ENCODE peak calls at places on chromosomes 4 and X, in nine cellular contexts. O is esophagus squamous epithelium; F is amniotic stem cell; R is cardiac fibroblast; G is activated naive CD4-positive, alpha-beta T cell treated with anti-CD3 and anti-CD28 coated beads, Interleukin-2, amount 10 ng/mL, durations not matched to agents 7 days and 5 days; D is T-cell; C is T-helper 2 cell; L is T1000; H is stimulated activated CD8-positive, alpha-beta memory T cell treated with anti-CD3 and anti-CD28 coated beads, Interleukin-4, amount 100 ng/mL, for 24 hours. T is an unnamed sample.

GRCh38 chrX:63746278-63746677 is 38.7 kb downstream of the ARHGEF9 start:
- DNase-seq in O (no peak), F (no peak), R (no peak), G (peak; percentile 52), D (no peak), C (no peak), L (no peak), H (no peak), T (no peak)

GRCh38 chrX:154298312-154298711 is 2.7 kb downstream of the TKTL1 start:
- DNase-seq in O (no peak), F (no peak), R (no peak), G (no peak), D (no peak), C (no peak), L (no peak), H (no peak), T (no peak)

GRCh38 chrX:39821011-39821708 is 276.6 kb downstream of the BCOR start:
- DNase-seq in O (no peak), F (no peak), R (peak; percentile 35), G (peak; percentile 23), D (no peak), C (no peak), L (no peak), H (no peak), T (no peak)

GRCh38 chr4:15469402-15470148 is at the start of gene CC2D2A:
- DNase-seq in O (no peak), F (peak; percentile 45), R (peak; percentile 79), G (no peak), D (no peak), C (no peak), L (no peak), H (no peak), T (no peak)

GRCh38 chr4:53459548-53459947 is 82.1 kb downstream of the FIP1L1 start:
- DNase-seq in O (no peak), F (peak; percentile 5), R (peak; percentile 50), G (no peak), D (no peak), C (no peak), L (no peak), H (no peak), T (no peak)

GRCh38 chrX:140762061-140762460 is 52.5 kb downstream of the LINC00632 start:
- DNase-seq in O (no peak), F (peak; percentile 21), R (peak; percentile 79), G (peak; percentile 43), D (no peak), C (no peak), L (no peak), H (no peak), T (no peak)

GRCh38 chr4:80182237-80182866 is 15.0 kb upstream of the PRDM8 start:
- DNase-seq in O (no peak), F (no peak), R (no peak), G (peak; percentile 37), D (no peak), C (no peak), L (no peak), H (no peak), T (peak; percentile 51)

GRCh38 chr4:156378053-156378665 is 424.5 kb upstream of the CTSO start:
- DNase-seq in O (no peak), F (no peak), R (peak; percentile 16), G (no peak), D (no peak), C (no peak), L (no peak), H (no peak), T (no peak)

GRCh38 chr4:82721819-82722423 is 76.7 kb downstream of the SCD5 start:
- DNase-seq in O (no peak), F (no peak), R (no peak), G (peak; percentile 47), D (no peak), C (no peak), L (no peak), H (no peak), T (no peak)

GRCh38 chr4:124121511-124121934 is 591.0 kb downstream of the ANKRD50 start:
- DNase-seq in O (no peak), F (no peak), R (peak; percentile 85), G (no peak), D (no peak), C (no peak), L (no peak), H (no peak), T (no peak)

GRCh38 chr4:41095973-41096372 is 118.4 kb downstream of the APBB2 start:
- DNase-seq in O (no peak), F (no peak), R (peak; percentile 36), G (no peak), D (no peak), C (no peak), L (no peak), H (no peak), T (no peak)

GRCh38 chr4:56692576-56692975 is 11.5 kb upstream of the HOPX start:
- DNase-seq in O (no peak), F (no peak), R (no peak), G (no peak), D (no peak), C (no peak), L (no peak), H (no peak), T (no peak)

GRCh38 chr4:138967313-138967712 is 48.3 kb upstream of the NOCT start:
- DNase-seq in O (no peak), F (no peak), R (peak; percentile 52), G (no peak), D (no peak), C (no peak), L (no peak), H (no peak), T (no peak)

GRCh38 chr4:184798504-184798903 is 27.3 kb downstream of the ACSL1 start:
- DNase-seq in O (no peak), F (no peak), R (no peak), G (no peak), D (no peak), C (no peak), L (no peak), H (no peak), T (no peak)

GRCh38 chr4:85744950-85745349 is 270.0 kb downstream of the ARHGAP24 start:
- DNase-seq in O (no peak), F (no peak), R (peak; percentile 31), G (no peak), D (no peak), C (no peak), L (no peak), H (no peak), T (no peak)

GRCh38 chr4:78569291-78569821 is 17.8 kb downstream of the ANXA3 start:
- DNase-seq in O (no peak), F (peak; percentile 36), R (peak; percentile 86), G (no peak), D (no peak), C (no peak), L (no peak), H (no peak), T (no peak)

GRCh38 chr4:78938868-78939666 is at the start of gene PAQR3:
- DNase-seq in O (peak; percentile 17), F (peak; percentile 68), R (peak; percentile 86), G (peak; percentile 87), D (peak; percentile 76), C (peak; percentile 78), L (peak; percentile 64), H (peak; percentile 78), T (peak; percentile 71)

GRCh38 chr4:186132577-186133277 is 28.2 kb downstream of the FAM149A start:
- DNase-seq in O (no peak), F (peak; percentile 3), R (peak; percentile 55), G (no peak), D (no peak), C (no peak), L (no peak), H (no peak), T (no peak)

GRCh38 chrX:39813631-39814246 is 284.0 kb downstream of the BCOR start:
- DNase-seq in O (no peak), F (no peak), R (peak; percentile 89), G (no peak), D (no peak), C (no peak), L (no peak), H (no peak), T (no peak)

GRCh38 chrX:997631-998137 is 214.8 kb downstream of the CRLF2 start:
- DNase-seq in O (no peak), F (no peak), R (no peak), G (no peak), D (no peak), C (no peak), L (no peak), H (no peak), T (no peak)

GRCh38 chr4:110675406-110675805 is 52.5 kb upstream of the PITX2 start:
- DNase-seq in O (no peak), F (no peak), R (no peak), G (no peak), D (no peak), C (no peak), L (no peak), H (no peak), T (no peak)

GRCh38 chr4:98775672-98776071 is 117.3 kb upstream of the TSPAN5 start:
- DNase-seq in O (no peak), F (no peak), R (no peak), G (no peak), D (no peak), C (no peak), L (no peak), H (no peak), T (no peak)

GRCh38 chrX:23980063-23980462 is 46.9 kb downstream of the KLHL15 start:
- DNase-seq in O (no peak), F (no peak), R (no peak), G (no peak), D (no peak), C (no peak), L (no peak), H (no peak), T (no peak)

GRCh38 chr4:177220376-177220775 is 89.3 kb upstream of the NEIL3 start:
- DNase-seq in O (no peak), F (no peak), R (peak; percentile 66), G (no peak), D (no peak), C (no peak), L (no peak), H (no peak), T (no peak)

GRCh38 chr4:168220893-168221292 is 97.7 kb downstream of the DDX60 start:
- DNase-seq in O (no peak), F (no peak), R (peak; percentile 5), G (no peak), D (no peak), C (no peak), L (no peak), H (no peak), T (no peak)

GRCh38 chrX:623599-624323 is 6.8 kb upstream of the SHOX start:
- DNase-seq in O (no peak), F (no peak), R (no peak), G (no peak), D (no peak), C (no peak), L (no peak), H (no peak), T (no peak)

GRCh38 chrX:2484721-2485459 is 15.9 kb downstream of the DHRSX start:
- DNase-seq in O (no peak), F (no peak), R (peak; percentile 56), G (no peak), D (no peak), C (no peak), L (no peak), H (no peak), T (no peak)

GRCh38 chr4:34193451-34194154 is 2050.7 kb downstream of the ARAP2 start:
- DNase-seq in O (no peak), F (no peak), R (peak; percentile 54), G (no peak), D (no peak), C (no peak), L (no peak), H (no peak), T (no peak)

GRCh38 chrX:50860518-50860917 is 46.5 kb upstream of the SHROOM4 start:
- DNase-seq in O (no peak), F (no peak), R (no peak), G (no peak), D (no peak), C (no peak), L (no peak), H (no peak), T (no peak)

GRCh38 chr4:66640216-66640615 is 905.1 kb downstream of the CENPC start:
- DNase-seq in O (no peak), F (no peak), R (no peak), G (no peak), D (no peak), C (no peak), L (no peak), H (no peak), T (no peak)

GRCh38 chr4:26009502-26009901 is 95.5 kb downstream of the SMIM20 start:
- DNase-seq in O (no peak), F (no peak), R (no peak), G (no peak), D (no peak), C (no peak), L (no peak), H (no peak), T (no peak)

T was measured in naive thymus-derived CD8-positive, alpha-beta T cell.